ENCODE peak calls at places on chromosomes 3 and 15, in six cellular contexts. A, P, V, T, H and K are unnamed samples.

GRCh38 chr3:131503328-131503650 is 518 bp upstream of the MRPL3 start:
- DNase-seq in A (no peak), V (no peak), H (no peak), P (no peak), T (no peak), K (no peak)

GRCh38 chr15:49343546-49343945 is 79.5 kb upstream of the FGF7 start:
- DNase-seq in P (no peak), H (no peak), V (no peak), A (no peak), T (no peak), K (no peak)

GRCh38 chr15:59104602-59104911 is 389 bp upstream of the CCNB2 start:
- DNase-seq in A (no peak), T (no peak), H (no peak), V (no peak), P (no peak), K (no peak)

GRCh38 chr15:58587481-58587880 is 155.7 kb downstream of the LIPC start:
- DNase-seq in P (no peak), H (no peak), V (no peak), T (no peak), A (no peak), K (no peak)

GRCh38 chr3:143337387-143337786 is 217.8 kb downstream of the CHST2 start:
- DNase-seq in H (peak; percentile 99), V (no peak), P (no peak), T (no peak), A (peak; percentile 13), K (peak; percentile 52)

GRCh38 chr3:6655275-6655674 is 205.6 kb upstream of the GRM7 start:
- DNase-seq in H (no peak), T (no peak), V (no peak), A (no peak), P (no peak), K (no peak)

GRCh38 chr3:119469378-119470189 is 821 bp downstream of the POGLUT1 start:
- DNase-seq in A (peak; percentile 64), H (peak; percentile 44), P (peak; percentile 11), V (no peak), T (no peak), K (peak; percentile 18)

GRCh38 chr3:189041482-189042090 is 130.2 kb upstream of the TPRG1 start:
- DNase-seq in V (peak; percentile 58), P (peak; percentile 31), A (peak; percentile 52), H (peak; percentile 78), T (peak; percentile 90), K (peak; percentile 50)

GRCh38 chr15:90200534-90201139 is 493 bp upstream of the SEMA4B start:
- DNase-seq in H (peak; percentile 80), T (no peak), A (no peak), P (no peak), V (no peak), K (no peak)

GRCh38 chr3:173744479-173744878 is 346.9 kb downstream of the NLGN1 start:
- DNase-seq in A (no peak), H (no peak), V (no peak), T (no peak), P (no peak), K (no peak)

GRCh38 chr15:59364238-59364637 is 8.4 kb downstream of the MYO1E start:
- DNase-seq in A (no peak), H (no peak), V (no peak), T (no peak), P (no peak), K (peak; percentile 43)

GRCh38 chr3:29453278-29453961 is 172.5 kb downstream of the RBMS3 start:
- DNase-seq in H (no peak), A (peak; percentile 60), V (no peak), T (no peak), P (no peak), K (no peak)

GRCh38 chr3:74055064-74055463 is 430.3 kb upstream of the PDZRN3 start:
- DNase-seq in A (no peak), P (no peak), H (no peak), T (no peak), V (no peak), K (no peak)

GRCh38 chr3:183698318-183698731 is 728 bp downstream of the YEATS2 start:
- DNase-seq in P (peak; percentile 45), A (peak; percentile 39), H (peak; percentile 60), V (peak; percentile 2), T (peak; percentile 29), K (peak; percentile 24)

GRCh38 chr3:8621141-8621540 is 23.5 kb downstream of the SSUH2 start:
- DNase-seq in P (no peak), V (no peak), A (no peak), H (no peak), T (no peak), K (no peak)

GRCh38 chr3:153291052-153291689 is 129.1 kb downstream of the RAP2B start:
- DNase-seq in V (no peak), H (peak; percentile 68), P (peak; percentile 26), A (peak; percentile 64), T (peak; percentile 20), K (no peak)

GRCh38 chr15:78638658-78639314 is 2.2 kb downstream of the CHRNB4 start:
- DNase-seq in A (peak; percentile 72), T (peak; percentile 75), V (peak; percentile 18), H (peak; percentile 88), P (peak; percentile 73), K (peak; percentile 35)

GRCh38 chr3:61563614-61564404 is 2.4 kb downstream of the PTPRG start:
- DNase-seq in H (peak; percentile 52), T (no peak), A (no peak), V (no peak), P (no peak), K (no peak)

GRCh38 chr3:48426401-48426909 is 3.4 kb downstream of the PLXNB1 start:
- DNase-seq in P (no peak), V (no peak), T (no peak), H (peak; percentile 25), A (peak; percentile 87), K (no peak)

GRCh38 chr15:85763557-85764303 is 31.0 kb downstream of the KLHL25 start:
- DNase-seq in P (no peak), T (no peak), V (no peak), A (no peak), H (no peak), K (no peak)

GRCh38 chr3:171257251-171258179 is 202.7 kb downstream of the TNIK start:
- DNase-seq in V (no peak), T (no peak), H (no peak), A (peak; percentile 86), P (no peak), K (peak; percentile 71)

GRCh38 chr3:126132751-126133511 is 47.5 kb downstream of the ALDH1L1 start:
- DNase-seq in V (no peak), T (no peak), H (peak; percentile 18), A (no peak), P (no peak), K (no peak)

GRCh38 chr15:83018477-83018876 is 7.0 kb upstream of the C15orf40 start:
- DNase-seq in T (no peak), V (no peak), H (peak; percentile 60), A (no peak), P (no peak), K (no peak)

GRCh38 chr15:74265046-74265639 is 29.0 kb downstream of the CCDC33 start:
- DNase-seq in P (no peak), V (no peak), A (peak; percentile 58), T (peak; percentile 40), H (no peak), K (no peak)

GRCh38 chr3:99659965-99660364 is 21.6 kb downstream of the COL8A1 start:
- DNase-seq in V (no peak), A (no peak), T (no peak), H (no peak), P (no peak), K (no peak)

GRCh38 chr15:68560501-68561113 is 18.2 kb upstream of the CORO2B start:
- DNase-seq in P (no peak), V (no peak), T (no peak), H (peak; percentile 83), A (no peak), K (no peak)